ENCODE peak calls at places on chromosomes 16 and 17, in five cellular contexts. A is left ventricle myocardium inferior, W is stomach, S is neural progenitor cell, C is heart left ventricle. Z is an unnamed sample.

GRCh38 chr17:7912927-7913524 is 3.1 kb downstream of the RNF227 start:
- DNase-seq in A (no peak), W (no peak), S (peak; percentile 81), C (no peak), Z (peak; percentile 33)

GRCh38 chr17:82118815-82119380 is 20.9 kb upstream of the FASN start:
- DNase-seq in A (no peak), W (no peak), S (peak; percentile 77), C (no peak), Z (no peak)

GRCh38 chr17:9331512-9332163 is 244.0 kb downstream of the STX8 start:
- DNase-seq in A (no peak), W (no peak), S (peak; percentile 9), C (no peak), Z (no peak)

GRCh38 chr17:64240741-64241347 is 22.2 kb downstream of the TEX2 start:
- DNase-seq in A (peak; percentile 50), W (no peak), S (peak; percentile 17), C (peak; percentile 54), Z (peak; percentile 74)

GRCh38 chr16:81521141-81521626 is 76.6 kb downstream of the CMIP start:
- DNase-seq in A (no peak), W (peak; percentile 44), S (no peak), C (no peak), Z (no peak)

GRCh38 chr16:16131659-16132058 is 91.6 kb downstream of the ABCC6 start:
- DNase-seq in A (no peak), W (no peak), S (no peak), C (no peak), Z (no peak)

GRCh38 chr16:89363621-89364393 is 126.6 kb downstream of the ANKRD11 start:
- DNase-seq in A (no peak), W (peak; percentile 56), S (peak; percentile 48), C (no peak), Z (no peak)

GRCh38 chr17:62092784-62093183 is 27.7 kb upstream of the MED13 start:
- DNase-seq in A (no peak), W (no peak), S (no peak), C (no peak), Z (no peak)

GRCh38 chr17:61139219-61139618 is 260.4 kb upstream of the TBX2 start:
- DNase-seq in A (no peak), W (peak; percentile 43), S (no peak), C (no peak), Z (no peak)

GRCh38 chr16:29710227-29711219 is 31.5 kb downstream of the QPRT start:
- DNase-seq in A (no peak), W (no peak), S (peak; percentile 66), C (no peak), Z (peak; percentile 53)

GRCh38 chr17:54916721-54917120 is 16.1 kb downstream of the TOM1L1 start:
- DNase-seq in A (no peak), W (no peak), S (no peak), C (no peak), Z (no peak)

GRCh38 chr17:49994085-49995054 is 654 bp downstream of the DLX3 start:
- DNase-seq in A (no peak), W (no peak), S (peak; percentile 53), C (no peak), Z (no peak)

GRCh38 chr17:49996495-49997255 is 1.7 kb upstream of the DLX3 start:
- DNase-seq in A (peak; percentile 46), W (peak; percentile 59), S (peak; percentile 82), C (peak; percentile 50), Z (peak; percentile 73)

GRCh38 chr17:49996121-49996494 is 1.1 kb upstream of the DLX3 start:
- DNase-seq in A (no peak), W (no peak), S (peak; percentile 36), C (no peak), Z (no peak)

GRCh38 chr17:49993423-49994037 is 1.5 kb downstream of the DLX3 start:
- DNase-seq in A (no peak), W (peak; percentile 43), S (peak; percentile 76), C (no peak), Z (peak; percentile 25)

DNA sequence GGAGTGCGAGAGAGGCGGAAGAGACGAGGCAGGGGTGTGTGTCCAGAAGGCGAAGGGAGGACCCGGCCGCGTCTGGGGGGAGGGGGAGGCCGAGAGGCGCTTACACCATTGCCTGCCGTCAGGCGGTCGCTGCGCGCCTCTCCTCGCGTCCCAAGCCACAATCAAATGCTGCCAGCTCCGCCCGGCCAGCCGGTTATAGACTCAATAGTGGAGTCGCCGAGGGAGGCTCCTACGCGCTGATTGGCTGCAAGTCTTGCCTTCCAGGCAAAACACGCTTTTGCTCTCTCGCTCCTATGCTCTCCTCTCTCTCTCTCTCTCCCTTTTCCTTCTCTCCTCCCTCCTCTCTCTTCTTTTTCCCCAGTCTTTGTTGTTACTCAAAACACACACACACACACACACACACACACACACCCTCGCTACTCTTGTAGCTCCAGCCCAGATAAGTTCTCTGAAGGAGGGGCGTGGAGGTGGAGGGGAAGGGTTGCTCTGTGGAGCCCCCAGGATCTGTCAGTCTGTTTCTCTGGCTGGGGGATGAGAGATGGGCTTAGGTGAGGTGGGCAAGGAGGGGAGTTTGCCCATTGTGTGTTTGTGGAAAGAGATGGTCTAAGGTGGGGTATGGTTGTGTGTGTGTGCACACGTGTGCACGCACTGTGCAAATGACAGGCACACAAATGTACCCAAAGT is at the start of gene DLX3:
- DNase-seq in A (peak; percentile 63), W (peak; percentile 81), S (peak; percentile 95), C (peak; percentile 70), Z (peak; percentile 82)
- TF ChIP-seq CTCF in A (no peak), W (no peak), S (no peak), C (no peak), Z (no peak)

GRCh38 chr16:75506107-75506506 is 10.9 kb upstream of the CHST6 start:
- DNase-seq in A (no peak), W (no peak), S (no peak), C (no peak), Z (no peak)
- H3K27me3 ChIP-seq in A (no peaks in the 10 kb centered on the region), W (no peaks in the 10 kb centered on the region), S (no peaks in the 10 kb centered on the region), C (no peaks in the 10 kb centered on the region), Z (no peaks in the 10 kb centered on the region)

GRCh38 chr17:15261818-15262290 is 3.3 kb downstream of the PMP22 start:
- DNase-seq in A (peak; percentile 34), W (no peak), S (peak; percentile 45), C (no peak), Z (peak; percentile 12)
- H3K4me3 ChIP-seq in A (peak overlapping the region; percentile 90), W (peak overlapping the region; percentile 57), S (peak overlapping the region; percentile 57), C (peak overlapping the region; percentile 79), Z (peak overlapping the region; percentile 76)

DNA sequence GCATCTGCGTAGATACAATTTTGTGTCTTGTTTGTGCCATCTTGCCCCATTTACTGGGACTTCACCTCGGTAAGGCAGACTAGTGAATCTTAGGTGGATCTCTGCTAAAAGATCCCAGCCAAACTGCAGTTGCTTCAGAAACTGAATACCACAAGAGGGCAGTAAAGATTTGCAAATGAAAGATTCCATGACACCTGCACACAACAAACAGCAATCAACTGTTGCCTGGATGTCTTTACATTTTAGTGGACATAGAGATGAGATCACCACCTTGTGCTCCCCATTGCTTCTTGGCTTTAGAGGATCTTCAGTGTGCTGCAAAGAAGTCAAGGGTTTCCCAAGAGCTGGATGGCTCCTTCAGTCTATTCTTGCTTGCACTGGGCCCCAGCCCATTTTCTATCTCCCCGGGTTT is 119.2 kb upstream of the CACNG5 start:
- DNase-seq in A (no peak), W (no peak), S (peak; percentile 82), C (no peak), Z (no peak)
- TF ChIP-seq CTCF in A (peak; percentile 79), W (peak; percentile 64), S (peak; percentile 90), C (peak; percentile 58), Z (peak; percentile 90)

GRCh38 chr17:2414665-2415064 is 13.8 kb upstream of the MNT start:
- DNase-seq in A (no peak), W (no peak), S (no peak), C (no peak), Z (no peak)
- H3K27me3 ChIP-seq in A (no peaks in the 10 kb centered on the region), W (no peaks in the 10 kb centered on the region), S (no peaks in the 10 kb centered on the region), C (no peaks in the 10 kb centered on the region), Z (no peaks in the 10 kb centered on the region)

GRCh38 chr16:53080345-53081031 is 25.7 kb downstream of the CHD9 start:
- DNase-seq in A (peak; percentile 61), W (no peak), S (no peak), C (peak; percentile 74), Z (peak; percentile 86)
- H3K4me3 ChIP-seq in A (peak overlapping the region; percentile 2), W (no peak overlapping the region), S (no peak overlapping the region), C (no peak overlapping the region), Z (peak overlapping the region; percentile 29)

DNA sequence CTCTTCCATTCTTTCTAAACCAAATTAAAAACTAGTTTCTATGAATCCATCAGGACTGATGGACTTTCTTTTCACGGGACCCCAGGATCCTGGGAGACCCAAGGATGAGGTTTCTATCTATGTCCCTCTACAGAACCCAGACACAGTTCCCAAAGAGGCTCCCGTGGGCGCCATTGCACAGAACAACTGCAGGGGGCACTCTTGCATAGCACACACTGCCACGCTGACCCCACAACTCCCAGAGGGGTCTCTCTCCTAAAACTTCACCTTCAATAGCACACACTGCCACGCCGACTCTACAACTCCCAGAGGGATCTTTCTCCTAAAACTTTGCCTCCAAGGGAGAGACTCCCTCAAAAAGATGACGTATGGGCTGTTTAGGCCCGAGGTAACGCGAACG is 9.0 kb downstream of the ABR start:
- DNase-seq in A (no peak), W (no peak), S (no peak), C (no peak), Z (no peak)
- TF ChIP-seq CTCF in A (no peak), W (no peak), S (peak; percentile 53), C (no peak), Z (peak; percentile 26)

Z was measured in BE2C.